ENCODE peak calls at places on chromosome 9, in six cellular contexts. One of them, this sample, is unnamed.

GRCh38 chr9:36970007-36970888 is 63.8 kb downstream of the PAX5 start:
- DNase-seq in cardiac fibroblast: no peak
- DNase-seq in GM13977: no peak
- DNase-seq in neural progenitor cell: no peak
- DNase-seq in retinal pigment epithelial cell: peak; percentile 51
- DNase-seq in progenitor cell of endocrine pancreas: no peak
- DNase-seq in this sample: no peak

GRCh38 chr9:134728801-134729495 is 87.3 kb downstream of the COL5A1 start:
- DNase-seq in cardiac fibroblast: no peak
- DNase-seq in neural progenitor cell: no peak
- DNase-seq in GM13977: no peak
- DNase-seq in retinal pigment epithelial cell: no peak
- DNase-seq in progenitor cell of endocrine pancreas: no peak
- DNase-seq in this sample: no peak

GRCh38 chr9:104276709-104277245 is 182.7 kb downstream of the SMC2 start:
- DNase-seq in neural progenitor cell: no peak
- DNase-seq in retinal pigment epithelial cell: no peak
- DNase-seq in GM13977: no peak
- DNase-seq in cardiac fibroblast: peak; percentile 39
- DNase-seq in progenitor cell of endocrine pancreas: no peak
- DNase-seq in this sample: no peak

GRCh38 chr9:91433180-91433579 is 9.5 kb upstream of the NFIL3 start:
- DNase-seq in neural progenitor cell: no peak
- DNase-seq in cardiac fibroblast: peak; percentile 90
- DNase-seq in progenitor cell of endocrine pancreas: no peak
- DNase-seq in GM13977: peak; percentile 53
- DNase-seq in retinal pigment epithelial cell: peak; percentile 83
- DNase-seq in this sample: no peak

GRCh38 chr9:94867281-94867841 is 140.9 kb downstream of the AOPEP start:
- DNase-seq in GM13977: no peak
- DNase-seq in neural progenitor cell: peak; percentile 50
- DNase-seq in cardiac fibroblast: peak; percentile 89
- DNase-seq in retinal pigment epithelial cell: peak; percentile 97
- DNase-seq in progenitor cell of endocrine pancreas: peak; percentile 19
- DNase-seq in this sample: no peak

GRCh38 chr9:89984214-89984613 is 379.4 kb downstream of the GADD45G start:
- DNase-seq in GM13977: no peak
- DNase-seq in progenitor cell of endocrine pancreas: no peak
- DNase-seq in neural progenitor cell: no peak
- DNase-seq in cardiac fibroblast: no peak
- DNase-seq in retinal pigment epithelial cell: no peak
- DNase-seq in this sample: no peak

GRCh38 chr9:8361364-8361763 is 561.8 kb upstream of the DMAC1 start:
- DNase-seq in retinal pigment epithelial cell: no peak
- DNase-seq in GM13977: no peak
- DNase-seq in neural progenitor cell: no peak
- DNase-seq in progenitor cell of endocrine pancreas: no peak
- DNase-seq in cardiac fibroblast: no peak
- DNase-seq in this sample: no peak

GRCh38 chr9:130213898-130214761 is 41.9 kb downstream of the NCS1 start:
- DNase-seq in GM13977: no peak
- DNase-seq in retinal pigment epithelial cell: no peak
- DNase-seq in cardiac fibroblast: peak; percentile 51
- DNase-seq in neural progenitor cell: peak; percentile 77
- DNase-seq in progenitor cell of endocrine pancreas: no peak
- DNase-seq in this sample: no peak

GRCh38 chr9:37104183-37104889 is 16.0 kb upstream of the ZCCHC7 start:
- DNase-seq in progenitor cell of endocrine pancreas: no peak
- DNase-seq in retinal pigment epithelial cell: no peak
- DNase-seq in neural progenitor cell: no peak
- DNase-seq in GM13977: no peak
- DNase-seq in cardiac fibroblast: peak; percentile 72
- DNase-seq in this sample: no peak

GRCh38 chr9:72149231-72149975 is at the start of gene GDA:
- DNase-seq in retinal pigment epithelial cell: no peak
- DNase-seq in cardiac fibroblast: no peak
- DNase-seq in GM13977: no peak
- DNase-seq in progenitor cell of endocrine pancreas: no peak
- DNase-seq in neural progenitor cell: peak; percentile 66
- DNase-seq in this sample: no peak

GRCh38 chr9:87657190-87657589 is 68.7 kb upstream of the CTSL start:
- DNase-seq in GM13977: no peak
- DNase-seq in progenitor cell of endocrine pancreas: no peak
- DNase-seq in cardiac fibroblast: peak; percentile 24
- DNase-seq in retinal pigment epithelial cell: no peak
- DNase-seq in neural progenitor cell: no peak
- DNase-seq in this sample: no peak

GRCh38 chr9:89991204-89991790 is 386.5 kb downstream of the GADD45G start:
- DNase-seq in neural progenitor cell: no peak
- DNase-seq in GM13977: no peak
- DNase-seq in progenitor cell of endocrine pancreas: no peak
- DNase-seq in retinal pigment epithelial cell: no peak
- DNase-seq in cardiac fibroblast: no peak
- DNase-seq in this sample: no peak

GRCh38 chr9:18138676-18139075 is 335.3 kb upstream of the ADAMTSL1 start:
- DNase-seq in retinal pigment epithelial cell: no peak
- DNase-seq in progenitor cell of endocrine pancreas: no peak
- DNase-seq in cardiac fibroblast: no peak
- DNase-seq in GM13977: no peak
- DNase-seq in neural progenitor cell: no peak
- DNase-seq in this sample: no peak

GRCh38 chr9:125984461-125984860 is 237.3 kb downstream of the PBX3 start:
- DNase-seq in neural progenitor cell: no peak
- DNase-seq in cardiac fibroblast: no peak
- DNase-seq in GM13977: no peak
- DNase-seq in retinal pigment epithelial cell: no peak
- DNase-seq in progenitor cell of endocrine pancreas: no peak
- DNase-seq in this sample: peak; percentile 59

GRCh38 chr9:94949330-94949729 is 222.8 kb downstream of the AOPEP start:
- DNase-seq in retinal pigment epithelial cell: no peak
- DNase-seq in progenitor cell of endocrine pancreas: no peak
- DNase-seq in neural progenitor cell: no peak
- DNase-seq in cardiac fibroblast: no peak
- DNase-seq in GM13977: no peak
- DNase-seq in this sample: no peak

GRCh38 chr9:69376651-69377050 is 51.6 kb downstream of the ENTREP1 start:
- DNase-seq in cardiac fibroblast: peak; percentile 95
- DNase-seq in neural progenitor cell: no peak
- DNase-seq in retinal pigment epithelial cell: no peak
- DNase-seq in progenitor cell of endocrine pancreas: no peak
- DNase-seq in GM13977: no peak
- DNase-seq in this sample: no peak

GRCh38 chr9:135156525-135157510 is 69.3 kb downstream of the OLFM1 start:
- DNase-seq in progenitor cell of endocrine pancreas: peak; percentile 85
- DNase-seq in cardiac fibroblast: peak; percentile 57
- DNase-seq in neural progenitor cell: peak; percentile 92
- DNase-seq in GM13977: peak; percentile 51
- DNase-seq in retinal pigment epithelial cell: no peak
- DNase-seq in this sample: no peak

GRCh38 chr9:92934321-92934720 is 13.0 kb upstream of the FGD3 start:
- DNase-seq in progenitor cell of endocrine pancreas: no peak
- DNase-seq in cardiac fibroblast: no peak
- DNase-seq in neural progenitor cell: no peak
- DNase-seq in retinal pigment epithelial cell: no peak
- DNase-seq in GM13977: no peak
- DNase-seq in this sample: no peak

GRCh38 chr9:7534211-7534935 is 265.2 kb downstream of the DMAC1 start:
- DNase-seq in GM13977: no peak
- DNase-seq in progenitor cell of endocrine pancreas: no peak
- DNase-seq in retinal pigment epithelial cell: no peak
- DNase-seq in cardiac fibroblast: peak; percentile 24
- DNase-seq in neural progenitor cell: no peak
- DNase-seq in this sample: no peak

GRCh38 chr9:1219284-1219683 is 169.1 kb downstream of the DMRT2 start:
- DNase-seq in cardiac fibroblast: no peak
- DNase-seq in progenitor cell of endocrine pancreas: no peak
- DNase-seq in neural progenitor cell: no peak
- DNase-seq in GM13977: no peak
- DNase-seq in retinal pigment epithelial cell: no peak
- DNase-seq in this sample: no peak

GRCh38 chr9:1222511-1222910 is 172.4 kb downstream of the DMRT2 start:
- DNase-seq in neural progenitor cell: no peak
- DNase-seq in progenitor cell of endocrine pancreas: no peak
- DNase-seq in cardiac fibroblast: no peak
- DNase-seq in retinal pigment epithelial cell: no peak
- DNase-seq in GM13977: no peak
- DNase-seq in this sample: no peak

GRCh38 chr9:1216532-1216931 is 166.4 kb downstream of the DMRT2 start:
- DNase-seq in progenitor cell of endocrine pancreas: no peak
- DNase-seq in cardiac fibroblast: no peak
- DNase-seq in retinal pigment epithelial cell: no peak
- DNase-seq in GM13977: no peak
- DNase-seq in neural progenitor cell: no peak
- DNase-seq in this sample: no peak

DNA sequence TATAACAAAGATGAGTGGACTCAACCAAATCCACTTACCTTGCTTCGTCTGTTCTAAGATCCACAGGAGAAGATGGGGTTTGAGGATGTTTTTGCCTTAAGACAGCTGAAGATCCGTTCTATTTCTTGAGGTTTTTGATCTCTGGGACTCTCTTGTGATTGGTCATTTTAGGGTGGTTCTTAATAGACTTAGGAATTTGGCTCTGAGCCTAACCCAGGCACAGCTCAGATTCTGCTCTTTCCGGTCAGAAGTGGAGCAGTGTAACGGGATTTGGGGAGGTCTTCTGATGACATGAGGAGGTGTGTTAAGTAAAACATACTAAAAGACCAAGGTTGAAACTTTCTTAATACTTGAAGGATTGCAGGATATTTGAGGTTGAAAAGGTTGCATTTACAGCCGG is 166.9 kb downstream of the DMRT2 start:
- DNase-seq in progenitor cell of endocrine pancreas: no peak
- DNase-seq in cardiac fibroblast: no peak
- DNase-seq in retinal pigment epithelial cell: no peak
- DNase-seq in neural progenitor cell: no peak
- DNase-seq in GM13977: no peak
- DNase-seq in this sample: no peak
- TF ChIP-seq CTCF in progenitor cell of endocrine pancreas: no peak
- TF ChIP-seq CTCF in cardiac fibroblast: no peak
- TF ChIP-seq CTCF in retinal pigment epithelial cell: no peak
- TF ChIP-seq CTCF in neural progenitor cell: no peak
- TF ChIP-seq CTCF in GM13977: no peak
- TF ChIP-seq CTCF in this sample: no peak

DNA sequence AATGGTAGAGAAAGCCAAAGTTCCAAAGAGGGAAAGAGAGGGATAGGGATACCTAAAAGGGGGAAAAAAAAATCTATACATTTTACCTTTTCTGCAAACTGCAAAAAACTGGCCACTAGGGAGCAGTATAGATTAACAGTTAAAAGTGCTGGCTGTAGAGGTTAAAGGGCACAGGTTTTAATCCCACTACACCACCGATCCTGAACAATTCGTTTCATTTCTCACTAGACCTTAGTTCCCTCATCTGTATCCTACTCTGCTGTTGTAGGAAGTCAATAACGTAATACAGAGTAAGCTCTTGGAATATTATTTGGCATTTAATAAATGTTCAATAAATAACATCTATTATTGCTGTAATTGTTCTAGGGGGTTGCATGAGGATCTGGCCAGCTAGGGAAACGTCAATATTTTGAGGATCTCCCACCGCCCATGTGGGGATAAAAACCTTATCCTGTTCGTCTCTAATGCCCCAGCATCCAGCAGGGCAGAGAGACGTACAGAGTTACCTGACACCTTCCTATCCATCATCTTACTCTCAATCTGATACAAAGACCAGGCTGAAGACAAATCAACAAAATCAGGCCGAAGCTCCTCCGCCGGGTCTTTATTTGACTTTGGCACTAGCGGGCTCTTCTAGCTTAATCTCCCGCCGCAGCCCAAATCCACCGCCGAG is 762 bp downstream of the CDC26 start:
- DNase-seq in cardiac fibroblast: peak; percentile 71
- DNase-seq in progenitor cell of endocrine pancreas: peak; percentile 22
- DNase-seq in retinal pigment epithelial cell: peak; percentile 18
- DNase-seq in neural progenitor cell: peak; percentile 87
- DNase-seq in GM13977: peak; percentile 59
- DNase-seq in this sample: no peak
- TF ChIP-seq CTCF in cardiac fibroblast: peak; percentile 59
- TF ChIP-seq CTCF in progenitor cell of endocrine pancreas: peak; percentile 82
- TF ChIP-seq CTCF in retinal pigment epithelial cell: peak; percentile 71
- TF ChIP-seq CTCF in neural progenitor cell: peak; percentile 84
- TF ChIP-seq CTCF in GM13977: peak; percentile 60
- TF ChIP-seq CTCF in this sample: peak; percentile 76

DNA sequence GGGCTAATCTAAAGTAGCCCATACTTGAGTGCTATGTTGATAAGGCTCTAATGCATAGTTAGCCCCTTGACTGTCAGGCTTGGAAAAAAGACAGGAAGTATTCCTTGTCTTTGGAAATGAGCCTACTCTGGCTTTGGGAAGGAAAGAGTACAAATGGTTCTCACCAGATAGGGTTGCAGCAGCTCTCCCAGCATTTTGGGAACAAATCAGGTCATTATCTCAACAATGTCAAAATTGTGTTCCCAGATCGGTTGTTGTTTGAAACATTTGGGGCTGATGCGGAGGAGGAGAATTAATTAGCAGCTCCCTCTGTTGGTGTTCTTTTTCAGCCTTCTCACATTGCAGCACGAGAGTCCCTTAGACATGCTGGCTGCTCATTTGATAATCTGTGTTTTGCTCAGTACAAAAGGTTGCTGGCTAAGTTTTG is 294.7 kb upstream of the DMRT1 start:
- DNase-seq in GM13977: no peak
- DNase-seq in cardiac fibroblast: peak; percentile 97
- DNase-seq in progenitor cell of endocrine pancreas: no peak
- DNase-seq in retinal pigment epithelial cell: no peak
- DNase-seq in neural progenitor cell: peak; percentile 66
- DNase-seq in this sample: no peak
- TF ChIP-seq CTCF in GM13977: no peak
- TF ChIP-seq CTCF in cardiac fibroblast: peak; percentile 12
- TF ChIP-seq CTCF in progenitor cell of endocrine pancreas: peak; percentile 38
- TF ChIP-seq CTCF in retinal pigment epithelial cell: peak; percentile 53
- TF ChIP-seq CTCF in neural progenitor cell: peak; percentile 14
- TF ChIP-seq CTCF in this sample: peak; percentile 13

GRCh38 chr9:2838356-2838983 is 5.4 kb downstream of the PUM3 start:
- DNase-seq in neural progenitor cell: no peak
- DNase-seq in cardiac fibroblast: peak; percentile 37
- DNase-seq in GM13977: no peak
- DNase-seq in progenitor cell of endocrine pancreas: no peak
- DNase-seq in retinal pigment epithelial cell: no peak
- DNase-seq in this sample: no peak

GRCh38 chr9:2833096-2833495 is 10.8 kb downstream of the PUM3 start:
- DNase-seq in progenitor cell of endocrine pancreas: no peak
- DNase-seq in retinal pigment epithelial cell: no peak
- DNase-seq in cardiac fibroblast: peak; percentile 41
- DNase-seq in neural progenitor cell: no peak
- DNase-seq in GM13977: no peak
- DNase-seq in this sample: no peak

GRCh38 chr9:2838984-2839367 is 4.9 kb downstream of the PUM3 start:
- DNase-seq in cardiac fibroblast: peak; percentile 29
- DNase-seq in neural progenitor cell: no peak
- DNase-seq in retinal pigment epithelial cell: no peak
- DNase-seq in GM13977: no peak
- DNase-seq in progenitor cell of endocrine pancreas: no peak
- DNase-seq in this sample: no peak

GRCh38 chr9:2837915-2838314 is 6.0 kb downstream of the PUM3 start:
- DNase-seq in progenitor cell of endocrine pancreas: no peak
- DNase-seq in cardiac fibroblast: peak; percentile 62
- DNase-seq in GM13977: no peak
- DNase-seq in neural progenitor cell: no peak
- DNase-seq in retinal pigment epithelial cell: no peak
- DNase-seq in this sample: no peak
- TF ChIP-seq CTCF in progenitor cell of endocrine pancreas: peak; percentile 30
- TF ChIP-seq CTCF in cardiac fibroblast: peak; percentile 14
- TF ChIP-seq CTCF in GM13977: peak; percentile 19
- TF ChIP-seq CTCF in neural progenitor cell: peak; percentile 31
- TF ChIP-seq CTCF in retinal pigment epithelial cell: peak; percentile 21
- TF ChIP-seq CTCF in this sample: peak; percentile 53

This sample was measured in osteocyte.